ENCODE peak calls at places on chromosomes 5 and 9, in nine cellular contexts. I, O, P, K, X, B, S, N and A are unnamed samples.

GRCh38 chr5:180523629-180524466 is 29.7 kb downstream of the CNOT6 start:
- DNase-seq in N (no peak), X (no peak), B (no peak), I (peak; percentile 51), K (no peak), O (no peak), P (no peak), S (no peak), A (peak; percentile 8)

GRCh38 chr5:41908374-41909079 is 4.4 kb downstream of the RIMOC1 start:
- DNase-seq in O (no peak), P (no peak), S (no peak), K (peak; percentile 57), N (peak; percentile 73), B (no peak), X (no peak), I (peak; percentile 46), A (peak; percentile 60)

GRCh38 chr5:64958757-64959391 is 190.1 kb downstream of the CWC27 start:
- DNase-seq in X (no peak), B (no peak), S (no peak), K (no peak), O (no peak), I (peak; percentile 71), P (no peak), N (peak; percentile 75), A (peak; percentile 31)

GRCh38 chr5:60551829-60552228 is 148.1 kb downstream of the DEPDC1B start:
- DNase-seq in I (no peak), O (no peak), N (no peak), K (no peak), S (no peak), X (no peak), P (no peak), B (no peak), A (no peak)

GRCh38 chr5:42366051-42366450 is 57.2 kb upstream of the GHR start:
- DNase-seq in B (no peak), O (no peak), X (no peak), P (no peak), K (no peak), S (no peak), N (no peak), I (no peak), A (no peak)

GRCh38 chr9:123825337-123825736 is 104.6 kb downstream of the DENND1A start:
- DNase-seq in N (no peak), I (peak; percentile 25), B (no peak), S (no peak), X (no peak), O (no peak), K (no peak), P (no peak), A (peak; percentile 8)

GRCh38 chr9:94782367-94783120 is 56.0 kb downstream of the AOPEP start:
- DNase-seq in P (no peak), O (no peak), S (no peak), K (no peak), I (peak; percentile 44), B (no peak), N (peak; percentile 93), X (no peak), A (peak; percentile 31)

GRCh38 chr5:111144352-111144930 is 52.3 kb downstream of the WDR36 start:
- DNase-seq in K (peak; percentile 39), O (no peak), N (peak; percentile 57), I (peak; percentile 53), S (no peak), B (no peak), P (no peak), X (no peak), A (peak; percentile 37)

GRCh38 chr5:139763584-139764249 is 31.9 kb upstream of the PSD2 start:
- DNase-seq in K (no peak), S (no peak), P (no peak), B (no peak), X (no peak), I (no peak), N (no peak), O (no peak), A (no peak)

GRCh38 chr5:141050622-141051525 is at the start of gene PCDHB1:
- DNase-seq in K (peak; percentile 14), B (no peak), O (no peak), S (no peak), I (no peak), P (no peak), X (no peak), N (no peak), A (no peak)
- H3K4me3 ChIP-seq in K (peak within 1 kb of the TSS; percentile 52), B (no peak within 1 kb of the TSS), O (peak within 1 kb of the TSS; percentile 47), S (peak within 1 kb of the TSS; percentile 56), I (peak within 1 kb of the TSS; percentile 36), P (peak within 1 kb of the TSS; percentile 50), X (peak within 1 kb of the TSS; percentile 54), N (peak within 1 kb of the TSS; percentile 9), A (peak within 1 kb of the TSS; percentile 36)

DNA sequence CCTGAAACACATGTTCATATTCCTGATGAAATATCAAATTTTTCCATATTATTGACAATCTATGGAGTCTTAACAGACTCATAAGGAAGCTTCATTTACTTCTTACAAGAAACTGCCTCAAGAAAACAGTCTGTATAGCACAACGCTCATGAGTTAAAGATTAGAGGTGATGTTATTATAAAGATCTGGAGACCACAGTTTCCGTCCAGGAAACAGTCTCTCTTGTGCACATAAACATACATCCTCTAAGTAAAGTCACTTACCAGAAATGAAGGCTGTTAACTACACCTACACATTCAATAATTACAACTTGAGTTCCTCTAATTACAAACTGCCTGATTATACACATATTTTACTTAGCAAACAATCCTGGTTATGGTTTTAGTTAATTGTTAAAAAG is 86.8 kb downstream of the RAPGEF6 start:
- DNase-seq in O (no peak), B (no peak), K (no peak), N (no peak), P (no peak), X (no peak), S (no peak), I (no peak), A (no peak)
- H3K4me3 ChIP-seq in O (no peak overlapping the region), B (no peak overlapping the region), K (no peak overlapping the region), N (no peak overlapping the region), P (no peak overlapping the region), X (no peak overlapping the region), S (no peak overlapping the region), I (no peak overlapping the region), A (no peak overlapping the region)

DNA sequence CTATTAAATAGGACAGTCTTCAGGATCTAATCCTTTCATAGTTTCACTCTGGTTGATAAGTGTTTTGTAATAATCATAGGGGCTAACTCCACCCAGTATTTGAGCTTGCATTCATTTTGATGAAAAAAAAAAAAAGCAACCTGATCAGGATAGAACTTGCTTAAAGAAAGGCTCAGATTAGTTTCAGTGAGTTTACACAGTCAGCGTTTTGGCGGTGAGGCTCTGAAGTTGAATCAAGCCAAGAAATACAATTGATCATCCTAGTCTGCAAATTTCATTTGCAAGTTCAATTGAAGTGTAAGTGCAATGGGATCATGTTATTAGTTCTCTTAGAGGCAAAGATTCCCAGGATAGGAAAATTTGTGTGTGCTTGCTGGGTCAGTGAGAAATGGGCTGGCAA is 159.7 kb upstream of the ELL2 start:
- DNase-seq in O (no peak), P (no peak), X (no peak), I (no peak), K (peak; percentile 51), B (no peak), N (peak; percentile 29), S (no peak), A (peak; percentile 78)
- H3K4me3 ChIP-seq in O (no peak overlapping the region), P (no peak overlapping the region), X (no peak overlapping the region), I (no peak overlapping the region), K (no peak overlapping the region), B (no peak overlapping the region), N (no peak overlapping the region), S (no peak overlapping the region), A (no peak overlapping the region)

DNA sequence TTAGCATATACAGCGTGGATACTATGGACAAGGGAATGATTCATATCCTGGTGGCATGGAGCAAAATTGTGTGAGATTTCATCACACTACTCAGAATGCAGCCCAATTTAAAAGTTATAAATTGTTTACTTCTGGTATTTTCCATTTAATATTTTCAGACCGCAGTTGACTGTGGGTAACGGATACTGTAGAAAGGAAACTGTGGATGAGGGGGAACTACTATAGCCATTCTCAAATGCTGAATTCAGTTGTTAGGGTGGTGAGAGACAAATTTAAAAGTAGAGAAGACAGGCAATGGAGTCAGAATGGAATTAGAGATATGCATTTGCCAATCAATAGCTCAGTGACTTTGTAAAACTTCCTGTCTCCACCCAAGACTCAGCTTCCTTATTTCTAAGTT is 300.8 kb downstream of the TRIM32 start:
- DNase-seq in S (no peak), I (no peak), X (no peak), O (no peak), P (no peak), N (no peak), K (no peak), B (no peak), A (peak; percentile 37)
- H3K4me3 ChIP-seq in S (no peak overlapping the region), I (no peak overlapping the region), X (no peak overlapping the region), O (no peak overlapping the region), P (no peak overlapping the region), N (no peak overlapping the region), K (no peak overlapping the region), B (no peak overlapping the region), A (no peak overlapping the region)

GRCh38 chr9:116154334-116154975 is 864 bp downstream of the PAPPA start:
- DNase-seq in I (peak; percentile 48), X (peak; percentile 64), N (no peak), O (no peak), K (no peak), S (no peak), B (no peak), P (no peak), A (no peak)

GRCh38 chr9:116152390-116152789 is 1.2 kb upstream of the PAPPA start:
- DNase-seq in O (no peak), X (no peak), B (no peak), P (no peak), N (no peak), K (peak; percentile 19), I (no peak), S (no peak), A (peak; percentile 43)

GRCh38 chr9:116151966-116152381 is 1.6 kb upstream of the PAPPA start:
- DNase-seq in N (peak; percentile 95), B (no peak), S (no peak), O (no peak), P (no peak), X (no peak), K (peak; percentile 23), I (peak; percentile 94), A (peak; percentile 37)

GRCh38 chr9:116153765-116154333 is at the start of gene PAPPA:
- DNase-seq in B (no peak), I (peak; percentile 41), P (no peak), K (no peak), X (no peak), O (no peak), N (no peak), S (no peak), A (no peak)

GRCh38 chr9:116152941-116153764 is 438 bp upstream of the PAPPA start:
- DNase-seq in S (no peak), N (peak; percentile 86), O (no peak), B (no peak), K (no peak), X (no peak), P (peak; percentile 24), I (peak; percentile 83), A (peak; percentile 38)
- H3K4me3 ChIP-seq in S (peak overlapping the region; percentile 52), N (peak overlapping the region; percentile 89), O (peak overlapping the region; percentile 38), B (peak overlapping the region; percentile 69), K (no peak overlapping the region), X (peak overlapping the region; percentile 58), P (peak overlapping the region; percentile 72), I (peak overlapping the region; percentile 73), A (no peak overlapping the region)